ENCODE peak calls at places on chromosomes 12 and 14, in ten cellular contexts. D is retinal pigment epithelial cell, B is fibroblast of pulmonary artery, S is astrocyte of the cerebellum, W is GM12865, E is endodermal cell, R is transverse colon, C is right lobe of liver, T is AG10803, Y is fibroblast of mammary gland. H is an unnamed sample.

GRCh38 chr12:115013668-115014072 is 329.7 kb upstream of the TBX3 start:
- DNase-seq in T (no peak), B (no peak), D (no peak), W (no peak), R (no peak), E (no peak), S (no peak), Y (no peak), C (no peak), H (no peak)

GRCh38 chr14:61749264-61749663 is 13.0 kb upstream of the SNAPC1 start:
- DNase-seq in B (no peak), T (peak), Y (peak), R (no peak), D (no peak), C (no peak), S (no peak), E (no peak), W (no peak), H (peak)

GRCh38 chr14:104373055-104373854 is 206.3 kb upstream of the C14orf180 start:
- DNase-seq in Y (no peak), T (no peak), S (no peak), E (no peak), B (no peak), R (no peak), D (no peak), W (no peak), C (no peak), H (no peak)

GRCh38 chr12:26119391-26119981 is 5.4 kb downstream of the BHLHE41 start:
- DNase-seq in D (no peak), T (peak), Y (peak), E (peak), C (no peak), W (peak), S (peak), B (peak), R (no peak), H (peak)

GRCh38 chr14:92729632-92730358 is 18.6 kb downstream of the LGMN start:
- DNase-seq in E (no peak), Y (peak), T (peak), S (peak), R (no peak), W (peak), D (peak), C (no peak), B (peak), H (peak)

GRCh38 chr12:63849641-63850040 is 5.1 kb downstream of the SRGAP1 start:
- DNase-seq in R (no peak), W (no peak), S (no peak), B (no peak), Y (no peak), T (no peak), D (no peak), C (no peak), E (no peak), H (no peak)

GRCh38 chr12:41968661-41969060 is 176.0 kb downstream of the GXYLT1 start:
- DNase-seq in C (no peak), D (no peak), T (no peak), E (no peak), R (no peak), S (no peak), W (no peak), B (no peak), Y (no peak), H (no peak)

GRCh38 chr14:69663322-69663686 is 51.9 kb downstream of the SUSD6 start:
- DNase-seq in D (no peak), Y (no peak), W (no peak), C (no peak), T (no peak), S (no peak), E (no peak), R (no peak), B (no peak), H (peak)

GRCh38 chr12:110785240-110785639 is 42.5 kb upstream of the PPP1CC start:
- DNase-seq in C (no peak), T (no peak), W (no peak), Y (peak), R (no peak), D (no peak), S (no peak), E (no peak), B (no peak), H (no peak)

GRCh38 chr14:60002819-60003492 is 83.0 kb downstream of the LRRC9 start:
- DNase-seq in W (no peak), C (peak), E (no peak), D (no peak), R (no peak), T (no peak), B (no peak), S (no peak), Y (no peak), H (no peak)

GRCh38 chr12:52056801-52057613 is 5.8 kb downstream of the NR4A1 start:
- DNase-seq in D (no peak), Y (peak), C (no peak), E (no peak), T (peak), W (no peak), S (no peak), B (peak), R (peak), H (peak)

GRCh38 chr14:102785598-102785963 is 8.3 kb downstream of the TRAF3 start:
- DNase-seq in W (no peak), S (no peak), C (no peak), Y (no peak), B (no peak), E (peak), D (no peak), T (no peak), R (no peak), H (no peak)

GRCh38 chr14:48575772-48576171 is 900.4 kb upstream of the MDGA2 start:
- DNase-seq in C (no peak), D (no peak), S (no peak), T (no peak), R (no peak), E (peak), B (no peak), Y (no peak), W (no peak), H (no peak)

GRCh38 chr12:48451372-48451771 is 21.0 kb upstream of the ANP32D start:
- DNase-seq in C (no peak), Y (no peak), S (no peak), R (no peak), D (no peak), T (no peak), W (no peak), B (no peak), E (no peak), H (no peak)

GRCh38 chr14:101248056-101248725 is 313.1 kb upstream of the DIO3 start:
- DNase-seq in B (no peak), C (peak), S (no peak), Y (no peak), T (no peak), D (no peak), R (no peak), E (peak), W (no peak), H (no peak)

GRCh38 chr14:38959021-38959420 is 144.0 kb downstream of the SEC23A start:
- DNase-seq in S (no peak), Y (no peak), E (no peak), B (no peak), T (no peak), W (no peak), R (no peak), C (no peak), D (no peak), H (no peak)

GRCh38 chr14:99592933-99593753 is 10.9 kb downstream of the CCDC85C start:
- DNase-seq in B (no peak), R (no peak), C (no peak), T (no peak), W (no peak), Y (no peak), D (no peak), E (no peak), S (no peak), H (no peak)

GRCh38 chr12:117986705-117987469 is 18.1 kb upstream of the KSR2 start:
- DNase-seq in B (peak), T (peak), Y (peak), R (no peak), E (no peak), S (peak), D (peak), W (no peak), C (no peak), H (peak)

GRCh38 chr14:26846388-26846787 is 248.6 kb upstream of the NOVA1 start:
- DNase-seq in B (no peak), S (no peak), C (no peak), W (no peak), Y (peak), R (no peak), D (no peak), T (no peak), E (no peak), H (no peak)

GRCh38 chr12:56590237-56590830 is 39.8 kb downstream of the BAZ2A start:
- DNase-seq in W (peak), R (no peak), D (no peak), B (peak), S (no peak), C (no peak), E (peak), Y (peak), T (no peak), H (no peak)

GRCh38 chr12:38411426-38411825 is 94.9 kb downstream of the ALG10B start:
- DNase-seq in B (no peak), R (no peak), S (no peak), D (no peak), C (no peak), Y (no peak), E (no peak), T (no peak), W (no peak), H (no peak)

GRCh38 chr12:4555804-4556203 is 6.2 kb upstream of the DYRK4 start:
- DNase-seq in D (no peak), S (no peak), R (no peak), B (no peak), W (no peak), Y (peak), C (no peak), E (no peak), T (peak), H (peak)

GRCh38 chr12:89244536-89244935 is 107.8 kb downstream of the DUSP6 start:
- DNase-seq in R (no peak), W (peak), D (no peak), T (peak), C (no peak), Y (peak), S (no peak), E (no peak), B (peak), H (peak)

GRCh38 chr14:76098047-76098446 is 53.7 kb upstream of the GPATCH2L start:
- DNase-seq in S (no peak), C (no peak), E (no peak), T (no peak), D (no peak), B (no peak), Y (no peak), R (no peak), W (no peak), H (no peak)

GRCh38 chr12:25979563-25979962 is 21.1 kb downstream of the RASSF8 start:
- DNase-seq in E (no peak), S (no peak), C (no peak), R (no peak), D (no peak), T (peak), Y (peak), B (peak), W (no peak), H (peak)

GRCh38 chr14:56460469-56460868 is 119.1 kb upstream of the TMEM260 start:
- DNase-seq in T (no peak), S (no peak), Y (no peak), C (no peak), W (no peak), D (no peak), R (no peak), E (no peak), B (no peak), H (no peak)

GRCh38 chr12:27272375-27273028 is 28.4 kb downstream of the STK38L start:
- DNase-seq in S (no peak), B (peak), W (no peak), T (no peak), Y (no peak), C (no peak), R (no peak), D (no peak), E (no peak), H (peak)

GRCh38 chr14:42023452-42023851 is 416.8 kb downstream of the LRFN5 start:
- DNase-seq in Y (no peak), R (no peak), W (no peak), T (no peak), E (no peak), S (no peak), C (no peak), B (no peak), D (no peak), H (no peak)

GRCh38 chr12:108211161-108211560 is 82.1 kb downstream of the WSCD2 start:
- DNase-seq in Y (no peak), C (no peak), D (no peak), B (no peak), E (no peak), S (no peak), T (no peak), R (no peak), W (no peak), H (no peak)

GRCh38 chr12:24909667-24910066 is 39.2 kb downstream of the BCAT1 start:
- DNase-seq in D (peak), S (no peak), T (peak), W (no peak), C (no peak), B (peak), Y (peak), R (peak), E (no peak), H (peak)

DNA sequence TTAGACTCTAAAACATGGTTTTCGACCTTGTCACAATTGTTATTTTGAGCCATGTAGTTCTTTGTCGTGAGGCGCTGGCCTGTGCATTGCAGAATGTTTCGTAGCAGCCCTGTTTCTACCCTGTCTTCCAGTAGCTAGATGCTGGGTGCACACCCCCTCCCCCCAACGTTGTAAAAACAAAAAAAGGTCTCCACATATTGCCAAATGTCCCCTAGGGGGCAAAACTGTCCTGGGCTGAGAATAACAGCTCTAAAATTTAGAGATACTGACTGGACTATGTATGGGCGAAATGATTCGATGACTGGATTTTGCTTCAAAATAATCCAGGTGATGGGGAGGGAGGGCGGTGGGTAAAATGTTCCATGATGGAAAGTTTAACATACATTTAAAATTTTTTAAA is 126.1 kb upstream of the FUT8 start:
- DNase-seq in E (no peak), W (peak), Y (peak), T (peak), R (no peak), B (peak), D (no peak), C (no peak), S (no peak), H (no peak)
- TF ChIP-seq CTCF in E (peak), W (peak), Y (peak), T (peak), R (peak), B (peak), D (peak), C (no peak), S (peak), H (peak)

GRCh38 chr14:23181453-23181852 is 2.0 kb downstream of the SLC7A8 start:
- DNase-seq in R (no peak), B (no peak), S (no peak), C (no peak), Y (no peak), E (no peak), T (no peak), W (no peak), D (no peak), H (no peak)
- H3K4me3 ChIP-seq in R (no peak), B (peak), S (peak), C (no peak), Y (no peak), E (peak), T (no peak), W (no peak), D (peak), H (no peak)

GRCh38 chr12:71838231-71838630 is 1.3 kb upstream of the TBC1D15 start:
- DNase-seq in S (no peak), B (no peak), T (no peak), W (peak), E (no peak), R (no peak), Y (no peak), D (no peak), C (no peak), H (no peak)
- TF ChIP-seq CTCF in S (no peak), B (no peak), T (no peak), W (no peak), E (no peak), R (no peak), Y (no peak), D (no peak), C (no peak), H (no peak)

DNA sequence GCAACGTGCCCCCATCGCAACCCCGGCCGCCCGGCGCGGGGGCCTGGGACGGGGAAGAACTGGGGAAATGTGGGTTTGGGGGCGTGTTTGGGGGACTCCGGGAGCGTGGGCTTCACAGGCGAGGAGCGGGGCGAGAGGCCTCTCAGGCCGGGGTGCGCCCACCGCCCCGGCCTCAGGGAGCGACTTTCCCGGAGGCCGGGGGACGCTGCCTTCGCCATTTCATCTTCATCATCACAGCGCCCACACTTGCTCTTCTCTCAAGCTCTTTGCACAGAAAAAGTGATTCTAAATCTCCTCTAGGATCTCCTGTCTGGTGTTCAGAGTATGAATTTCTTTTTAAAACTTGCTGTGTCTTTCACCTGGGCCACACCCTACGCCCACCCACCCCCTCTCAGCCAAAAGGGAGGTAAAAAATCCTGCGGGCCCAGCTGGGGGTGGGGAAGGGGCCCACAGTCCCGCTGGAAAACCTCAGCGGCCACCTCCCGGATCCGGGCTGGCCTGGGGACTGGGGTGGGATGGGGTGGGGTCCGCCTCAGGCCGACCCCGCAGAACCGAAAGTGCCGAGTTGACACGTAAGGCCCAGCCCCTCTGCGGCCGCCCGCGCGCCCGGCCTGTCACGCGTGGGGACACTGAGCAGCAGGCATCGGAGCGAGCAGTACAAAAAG is 7.4 kb downstream of the CDKN1B start:
- DNase-seq in T (no peak), S (no peak), W (no peak), E (no peak), Y (no peak), B (no peak), D (no peak), C (no peak), R (no peak), H (no peak)
- H3K4me3 ChIP-seq in T (peak), S (peak), W (peak), E (peak), Y (peak), B (peak), D (peak), C (peak), R (peak), H (peak)

GRCh38 chr14:85535916-85536834 is 6.2 kb downstream of the FLRT2 start:
- DNase-seq in R (no peak), Y (peak), B (peak), T (peak), E (peak), D (no peak), S (no peak), W (no peak), C (no peak), H (peak)
- TF ChIP-seq CTCF in R (no peak), Y (peak), B (peak), T (peak), E (peak), D (peak), S (no peak), W (no peak), C (peak), H (peak)

GRCh38 chr12:12890492-12890814 is 909 bp upstream of the GPRC5A start:
- DNase-seq in W (no peak), R (no peak), T (no peak), E (no peak), B (no peak), S (no peak), Y (no peak), C (no peak), D (no peak), H (no peak)
- H3K4me3 ChIP-seq in W (peak), R (peak), T (peak), E (peak), B (peak), S (peak), Y (peak), C (peak), D (peak), H (peak)

DNA sequence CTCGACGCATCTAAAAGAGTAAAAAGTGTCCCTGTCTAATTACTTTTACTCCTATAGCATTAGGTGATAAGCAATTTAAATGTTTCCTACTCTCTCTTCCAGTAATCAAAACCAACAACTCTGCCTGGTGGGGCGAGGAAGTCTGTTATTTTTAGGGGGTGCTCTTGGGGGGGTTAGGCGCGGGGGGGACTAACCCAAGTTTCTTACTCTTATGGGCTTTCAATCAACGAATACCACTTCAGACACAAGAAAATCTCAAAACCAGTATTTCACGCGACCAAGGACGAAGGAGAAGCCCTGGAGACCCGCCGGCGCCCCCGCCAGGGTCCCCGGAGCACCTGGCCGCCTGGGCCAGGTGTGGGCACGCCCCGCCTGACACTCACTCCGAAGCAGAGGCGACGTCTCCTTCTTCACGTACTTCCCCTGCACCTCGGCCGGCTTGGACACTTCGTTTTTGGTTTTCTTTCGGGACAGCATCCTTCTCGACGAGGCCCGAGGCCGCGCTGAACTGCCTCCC is 557 bp downstream of the SAV1 start:
- DNase-seq in W (peak), R (peak), Y (no peak), D (no peak), T (no peak), S (no peak), E (peak), B (no peak), C (no peak), H (no peak)
- TF ChIP-seq CTCF in W (no peak), R (no peak), Y (no peak), D (no peak), T (no peak), S (no peak), E (peak), B (no peak), C (no peak), H (no peak)

DNA sequence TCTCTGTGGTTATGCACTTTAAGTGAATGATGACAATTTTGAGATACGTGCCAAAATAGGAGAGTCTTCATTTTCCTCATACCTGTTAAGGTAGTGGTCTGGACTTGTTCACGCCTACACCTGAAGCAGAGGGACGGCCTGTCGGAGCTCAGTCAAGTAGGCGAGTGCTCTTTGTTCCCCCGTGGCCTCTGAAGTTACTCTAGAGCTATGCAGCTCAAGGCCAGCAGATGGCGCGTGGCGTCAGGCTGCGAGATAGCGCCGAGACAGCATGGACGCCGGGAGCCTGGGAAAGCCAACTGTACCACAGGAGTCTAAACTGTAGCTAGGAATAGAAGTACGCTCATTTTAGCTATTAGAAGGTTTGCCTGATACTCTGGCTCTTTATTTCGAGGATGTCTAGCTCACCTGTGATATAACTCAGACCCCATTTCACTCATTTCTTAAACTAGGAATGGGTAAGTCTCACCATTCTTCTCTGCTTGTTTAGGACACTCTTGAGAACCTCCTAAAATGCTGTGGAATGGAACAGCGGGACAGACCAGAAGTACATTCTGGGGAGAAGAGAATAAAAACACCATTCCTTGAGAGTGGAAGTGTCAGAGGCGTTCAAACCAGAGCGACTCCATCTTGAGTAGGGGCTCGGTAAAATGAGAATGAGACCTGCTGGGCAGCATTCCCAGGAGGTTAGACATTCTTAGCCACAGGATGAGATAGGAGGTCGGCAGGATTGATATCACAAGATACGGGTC is 267.4 kb upstream of the HMGA2 start:
- DNase-seq in T (peak), W (peak), S (peak), R (peak), E (peak), C (peak), B (peak), D (peak), Y (peak), H (peak)
- H3K4me3 ChIP-seq in T (no peak), W (no peak), S (no peak), R (no peak), E (no peak), C (no peak), B (no peak), D (no peak), Y (no peak), H (no peak)

GRCh38 chr14:58820032-58820431 is 182.3 kb downstream of the DACT1 start:
- DNase-seq in D (no peak), T (no peak), R (no peak), Y (no peak), W (no peak), S (no peak), C (no peak), E (no peak), B (no peak), H (no peak)
- TF ChIP-seq CTCF in D (no peak), T (no peak), R (no peak), Y (no peak), W (no peak), S (no peak), C (no peak), E (no peak), B (no peak), H (no peak)